ENCODE peak calls at places on chromosomes 4 and X, in ten cellular contexts. B, F, U, P, T, M, E, I, H and K are unnamed samples. For H3K4me1, the result is how much of the 10 kb centered on the place peaks cover.

GRCh38 chrX:88940904-88941303 is 193.9 kb downstream of the CPXCR1 start:
- DNase-seq in E (no peak), U (no peak), T (no peak), M (no peak), I (no peak), H (no peak), F (no peak), P (no peak), B (no peak), K (no peak)

GRCh38 chrX:13369541-13370140 is 49.8 kb upstream of the ATXN3L start:
- DNase-seq in P (no peak), H (no peak), I (no peak), M (no peak), F (no peak), E (no peak), U (no peak), B (no peak), T (no peak), K (no peak)

GRCh38 chr4:3385719-3386440 is 55.9 kb upstream of the HGFAC start:
- DNase-seq in F (no peak), E (no peak), T (peak), B (no peak), P (no peak), H (no peak), M (no peak), I (no peak), U (no peak), K (no peak)

GRCh38 chr4:108272046-108272445 is 103.3 kb upstream of the LEF1 start:
- DNase-seq in F (no peak), P (peak), E (no peak), U (no peak), B (peak), H (no peak), I (no peak), T (no peak), M (no peak), K (no peak)

GRCh38 chr4:30956891-30957290 is 236.7 kb downstream of the PCDH7 start:
- DNase-seq in F (no peak), B (no peak), I (no peak), H (no peak), E (no peak), P (no peak), M (no peak), U (no peak), T (no peak), K (no peak)

GRCh38 chr4:92776080-92776479 is 472.3 kb downstream of the GRID2 start:
- DNase-seq in H (no peak), E (no peak), I (no peak), M (no peak), U (no peak), T (no peak), F (no peak), B (no peak), P (no peak), K (no peak)

GRCh38 chr4:141890279-141890678 is 253.9 kb downstream of the IL15 start:
- DNase-seq in H (no peak), P (peak), B (no peak), E (no peak), F (no peak), I (no peak), T (no peak), M (no peak), U (no peak), K (no peak)

GRCh38 chr4:11402192-11402591 is 26.5 kb downstream of the HS3ST1 start:
- DNase-seq in B (no peak), F (no peak), I (no peak), T (no peak), P (no peak), M (no peak), E (no peak), U (no peak), H (peak), K (no peak)

GRCh38 chr4:52659016-52659721 is at the start of gene USP46:
- DNase-seq in B (peak), H (peak), I (peak), M (peak), E (peak), P (peak), F (peak), U (peak), T (peak), K (peak)

GRCh38 chr4:18686338-18687039 is 664.9 kb upstream of the LCORL start:
- DNase-seq in U (no peak), B (no peak), T (no peak), E (no peak), H (no peak), M (no peak), P (no peak), I (no peak), F (no peak), K (no peak)

GRCh38 chr4:151730003-151730559 is 30.7 kb downstream of the GATB start:
- DNase-seq in H (no peak), E (no peak), F (no peak), T (no peak), M (no peak), I (no peak), P (no peak), U (peak), B (no peak), K (no peak)

GRCh38 chrX:131650637-131651410 is 107.0 kb downstream of the OR13H1 start:
- DNase-seq in E (no peak), T (no peak), H (no peak), F (no peak), P (no peak), B (no peak), M (no peak), I (no peak), U (no peak), K (no peak)

GRCh38 chr4:55386073-55386472 is 9.7 kb upstream of the TMEM165 start:
- DNase-seq in M (no peak), U (no peak), H (no peak), E (no peak), T (no peak), F (no peak), I (no peak), B (peak), P (peak), K (no peak)

GRCh38 chrX:98111684-98112083 is 1228.0 kb downstream of the RPA4 start:
- DNase-seq in H (no peak), I (no peak), P (no peak), E (no peak), F (no peak), U (no peak), B (no peak), M (no peak), T (no peak), K (no peak)

GRCh38 chrX:33211356-33212254 is at the start of gene DMD:
- DNase-seq in T (no peak), P (peak), B (peak), H (no peak), I (no peak), M (peak), U (peak), F (peak), E (peak), K (peak)

GRCh38 chrX:40622741-40623536 is at the start of gene MPC1L:
- DNase-seq in E (no peak), I (no peak), T (no peak), B (no peak), H (no peak), M (no peak), P (no peak), F (no peak), U (no peak), K (no peak)

GRCh38 chrX:154123241-154124219 is 20.5 kb upstream of the OPN1LW start:
- DNase-seq in H (peak), P (no peak), F (no peak), T (peak), B (no peak), U (no peak), E (peak), I (no peak), M (peak), K (no peak)

GRCh38 chrX:153433781-153434285 is 12.0 kb downstream of the TREX2 start:
- DNase-seq in U (no peak), E (no peak), H (no peak), I (no peak), P (no peak), B (no peak), M (no peak), T (no peak), F (no peak), K (no peak)

GRCh38 chrX:24601858-24602257 is 45.3 kb downstream of the PCYT1B start:
- DNase-seq in U (no peak), H (no peak), B (no peak), I (no peak), E (no peak), P (no peak), M (no peak), F (no peak), T (no peak), K (no peak)

GRCh38 chrX:132266583-132267355 is 47.5 kb upstream of the RAP2C start:
- DNase-seq in T (no peak), F (no peak), P (peak), I (no peak), M (no peak), H (no peak), U (no peak), B (peak), E (no peak), K (no peak)

GRCh38 chr4:17066241-17066640 is 167.8 kb upstream of the LDB2 start:
- DNase-seq in E (no peak), T (no peak), P (peak), B (no peak), M (no peak), H (no peak), F (no peak), I (no peak), U (no peak), K (no peak)

GRCh38 chr4:154164931-154165839 is 326.4 kb downstream of the DCHS2 start:
- DNase-seq in T (no peak), I (no peak), B (peak), U (peak), M (no peak), P (peak), H (no peak), F (no peak), E (no peak), K (peak)

GRCh38 chrX:45788941-45789348 is 588.3 kb upstream of the DIPK2B start:
- DNase-seq in T (peak), P (peak), F (peak), M (peak), U (no peak), I (no peak), H (no peak), B (no peak), E (peak), K (peak)

GRCh38 chrX:23515028-23515427 is 152.3 kb upstream of the PRDX4 start:
- DNase-seq in B (no peak), T (no peak), M (no peak), I (no peak), H (peak), P (no peak), U (no peak), F (no peak), E (no peak), K (no peak)

GRCh38 chr4:127783026-127783769 is 1.1 kb downstream of the HSPA4L start:
- DNase-seq in U (peak), T (peak), H (peak), P (peak), F (peak), I (peak), E (peak), M (peak), B (peak), K (peak)

GRCh38 chr4:3498901-3499510 is 33.2 kb downstream of the LRPAP1 start:
- DNase-seq in F (no peak), H (no peak), E (no peak), U (no peak), T (no peak), I (no peak), M (no peak), P (no peak), B (no peak), K (no peak)

GRCh38 chr4:337932-338758 is 531 bp downstream of the ZNF141 start:
- DNase-seq in E (peak), M (no peak), T (peak), H (no peak), I (peak), B (peak), P (peak), U (peak), F (peak), K (no peak)

GRCh38 chr4:152956650-152957436 is 20.7 kb downstream of the FHDC1 start:
- DNase-seq in H (no peak), F (no peak), U (no peak), I (no peak), P (peak), E (no peak), B (peak), M (no peak), T (no peak), K (no peak)

GRCh38 chrX:7132335-7133035 is 15.0 kb upstream of the STS start:
- DNase-seq in I (peak), B (peak), F (no peak), T (peak), P (peak), U (no peak), E (no peak), H (no peak), M (no peak), K (no peak)

GRCh38 chr4:165384608-165385007 is 5.8 kb downstream of the CPE start:
- DNase-seq in M (no peak), B (peak), E (no peak), I (no peak), P (peak), F (no peak), T (no peak), U (no peak), H (no peak), K (no peak)

GRCh38 chr4:128410037-128410436 is 122.4 kb upstream of the PGRMC2 start:
- DNase-seq in H (no peak), B (no peak), I (no peak), T (no peak), M (no peak), P (no peak), U (no peak), F (no peak), E (no peak), K (no peak)

GRCh38 chr4:169117591-169118081 is 107.6 kb upstream of the CBR4 start:
- DNase-seq in I (no peak), H (no peak), P (peak), M (no peak), T (no peak), U (no peak), B (peak), F (no peak), E (no peak), K (no peak)

GRCh38 chr4:14149469-14150030 is 522.0 kb upstream of the BOD1L1 start:
- DNase-seq in I (no peak), B (peak), U (no peak), P (peak), F (no peak), E (no peak), H (no peak), T (no peak), M (no peak), K (no peak)

GRCh38 chr4:14143892-14144291 is 516.4 kb upstream of the BOD1L1 start:
- DNase-seq in H (peak), T (no peak), P (peak), B (no peak), E (no peak), U (no peak), M (no peak), I (peak), F (no peak), K (no peak)
- TF ChIP-seq CTCF in H (peak), T (no peak), P (no peak), B (peak), E (no peak), U (no peak), M (no peak), I (no peak), F (no peak), K (no peak)

DNA sequence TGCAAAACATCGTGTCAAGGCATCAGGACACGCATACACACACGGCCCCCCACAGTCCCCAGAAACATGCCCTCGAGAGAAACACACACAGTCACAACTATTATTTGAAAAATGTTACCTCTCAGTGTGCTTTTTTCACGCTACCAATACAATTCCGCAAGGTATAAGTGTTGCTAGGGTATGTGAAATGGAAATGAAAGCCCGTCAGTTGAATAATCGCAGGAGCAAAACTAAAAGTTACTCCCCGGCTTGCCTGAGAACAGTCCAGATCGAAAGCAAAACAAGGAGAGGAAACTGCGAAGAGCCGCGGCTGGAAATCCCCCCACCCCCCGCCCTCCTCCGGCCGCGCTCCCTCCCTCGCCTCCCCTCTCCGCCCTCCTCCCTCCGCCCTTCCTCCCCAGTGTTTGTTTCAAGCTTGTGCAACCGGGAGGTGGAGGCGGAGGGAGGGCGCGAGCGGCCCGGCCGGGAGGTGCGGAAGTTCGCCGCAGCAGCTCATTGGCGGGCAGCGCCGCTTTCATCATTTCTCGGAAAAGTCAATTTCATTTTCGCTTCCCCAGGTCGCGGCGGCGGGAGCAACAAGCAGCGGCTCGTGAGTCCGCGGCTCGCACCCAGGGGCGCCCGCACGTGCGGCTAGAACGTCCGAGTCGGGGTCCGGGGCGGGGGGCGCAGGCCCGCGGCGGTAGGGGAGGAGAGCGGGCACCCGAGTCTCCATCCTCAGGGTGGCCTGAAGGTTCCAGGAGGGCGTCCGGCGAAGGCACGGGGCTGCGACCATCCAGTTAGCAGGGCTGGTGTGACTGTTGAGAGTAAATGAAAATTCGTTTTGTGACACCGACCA is at the start of gene IRF2:
- DNase-seq in I (peak), E (peak), F (peak), B (peak), M (peak), U (peak), P (peak), H (peak), T (peak), K (peak)
- H3K4me1 ChIP-seq in I (under half), E (under half), F (under half), B (under half), M (half or more), U (under half), P (under half), H (under half), T (half or more), K (under half)

DNA sequence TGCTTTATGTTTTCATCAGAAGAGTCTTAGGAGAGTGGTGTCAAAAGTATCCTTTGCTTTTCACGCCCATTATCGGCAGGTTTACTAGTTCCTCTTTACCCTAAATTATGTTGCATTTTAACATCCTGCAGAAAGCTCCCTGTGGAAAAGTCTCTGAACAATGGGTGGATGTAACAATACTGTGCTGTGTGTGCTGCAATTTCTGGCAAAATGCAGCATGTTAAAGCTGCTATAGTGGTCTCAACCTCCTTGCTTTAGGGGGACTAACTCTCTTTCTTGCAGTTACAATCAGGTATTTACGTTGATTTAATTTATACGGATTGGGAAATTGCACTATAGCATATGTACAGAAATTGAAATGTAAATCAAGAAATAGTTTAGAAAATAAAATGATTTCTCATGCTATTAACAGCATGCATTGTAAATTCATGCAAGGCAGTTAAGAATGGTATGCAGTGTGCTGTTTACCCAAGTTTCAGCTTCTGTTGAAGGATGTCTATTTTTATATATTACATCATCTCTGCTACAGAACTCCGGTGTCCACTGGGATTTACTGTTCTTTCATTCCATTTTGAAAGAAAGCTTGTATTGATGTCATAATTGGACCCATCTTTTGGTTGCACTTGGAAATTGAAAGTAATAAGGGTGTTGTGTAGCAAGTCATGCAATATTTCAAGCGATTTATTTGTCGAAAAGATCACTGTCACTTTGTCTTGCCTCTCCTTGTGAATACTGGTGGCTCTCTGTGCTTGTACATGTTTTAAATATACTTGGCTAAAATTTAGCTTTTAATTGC is 145.7 kb downstream of the RAPGEF2 start:
- DNase-seq in U (no peak), H (no peak), B (peak), I (no peak), E (no peak), P (peak), T (no peak), M (no peak), F (no peak), K (no peak)
- H3K4me3 ChIP-seq in U (no peak), H (no peak), B (peak), I (no peak), E (no peak), P (peak), T (peak), M (peak), F (no peak), K (peak)

GRCh38 chr4:72341432-72341820 is 227.6 kb downstream of the ADAMTS3 start:
- DNase-seq in M (no peak), P (no peak), H (no peak), U (no peak), I (no peak), E (no peak), B (no peak), T (no peak), F (no peak), K (no peak)

GRCh38 chr4:72338060-72338459 is 231.0 kb downstream of the ADAMTS3 start:
- DNase-seq in T (no peak), B (no peak), E (no peak), F (no peak), I (no peak), H (no peak), P (no peak), U (no peak), M (no peak), K (no peak)

DNA sequence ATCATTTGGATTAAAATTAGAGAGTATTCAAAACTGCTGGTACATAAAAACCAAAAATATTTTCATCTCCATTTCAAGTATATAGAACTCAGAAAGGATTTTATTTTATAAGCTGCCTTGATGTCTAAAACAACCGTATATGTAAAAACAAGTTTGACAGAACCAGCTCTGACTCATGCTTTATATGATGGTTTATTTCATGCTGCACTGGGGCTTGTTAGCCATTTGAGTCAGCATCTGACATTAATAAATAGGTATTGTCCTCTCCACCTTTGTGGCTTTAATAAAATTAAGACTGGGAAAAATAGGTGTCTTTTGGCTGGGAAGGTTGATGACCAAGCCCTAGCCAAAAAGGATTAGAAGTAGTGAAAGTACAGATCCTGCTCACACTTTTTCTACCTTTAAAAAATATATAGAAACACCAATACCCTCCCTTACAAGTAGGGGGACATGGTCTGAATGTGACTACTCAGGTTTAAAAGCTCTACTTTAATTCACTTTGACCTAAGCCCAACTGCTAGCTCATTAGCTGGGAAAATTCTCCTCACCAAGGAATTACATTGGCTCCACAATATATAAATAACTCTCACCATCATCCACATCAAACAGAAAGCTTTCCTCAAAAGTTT is 228.1 kb downstream of the ADAMTS3 start:
- DNase-seq in P (peak), I (no peak), B (peak), T (no peak), F (no peak), E (no peak), M (no peak), U (no peak), H (no peak), K (no peak)
- TF ChIP-seq CTCF in P (no peak), I (no peak), B (no peak), T (no peak), F (no peak), E (no peak), M (no peak), U (no peak), H (no peak), K (no peak)